ENCODE peak calls at places on chromosomes 5 and 9, in four cellular contexts. R, Q, X and F are unnamed samples.

GRCh38 chr9:104831681-104832080 is 67.8 kb downstream of the NIPSNAP3B start:
- DNase-seq in R (no peak), Q (no peak), X (no peak), F (no peak)

GRCh38 chr9:126294331-126295081 is 32.1 kb upstream of the MVB12B start:
- DNase-seq in R (no peak), Q (no peak), X (no peak), F (no peak)

GRCh38 chr9:113995963-113996362 is 82.1 kb downstream of the AMBP start:
- DNase-seq in R (no peak), Q (no peak), X (no peak), F (no peak)

GRCh38 chr9:89408628-89409101 is 89.2 kb downstream of the SEMA4D start:
- DNase-seq in R (no peak), Q (no peak), X (no peak), F (no peak)

GRCh38 chr5:52685621-52686370 is 101.9 kb upstream of the ITGA1 start:
- DNase-seq in R (no peak), Q (no peak), X (no peak), F (no peak)

GRCh38 chr5:1188464-1188863 is 12.9 kb upstream of the SLC6A19 start:
- DNase-seq in R (no peak), Q (no peak), X (no peak), F (no peak)

GRCh38 chr5:6478793-6479192 is 30.1 kb downstream of the UBE2QL1 start:
- DNase-seq in R (no peak), Q (no peak), X (no peak), F (no peak)

GRCh38 chr5:78497573-78498533 is 137.4 kb downstream of the SCAMP1 start:
- DNase-seq in R (no peak), Q (no peak), X (no peak), F (no peak)

GRCh38 chr5:151195622-151196021 is 28.3 kb downstream of the CCDC69 start:
- DNase-seq in R (no peak), Q (no peak), X (no peak), F (no peak)

GRCh38 chr5:534743-535671 is 10.8 kb upstream of the SLC9A3 start:
- DNase-seq in R (no peak), Q (no peak), X (no peak), F (no peak)

GRCh38 chr9:134158242-134158641 is 6.1 kb downstream of the RNU6ATAC start:
- DNase-seq in R (no peak), Q (no peak), X (no peak), F (no peak)

GRCh38 chr5:73231245-73231778 is 58.3 kb downstream of the TMEM174 start:
- DNase-seq in R (no peak), Q (no peak), X (no peak), F (no peak)

GRCh38 chr9:127245637-127246164 is 18.9 kb upstream of the GARNL3 start:
- DNase-seq in R (no peak), Q (no peak), X (no peak), F (no peak)